ENCODE peak calls at places on chromosome 2, in seven cellular contexts. B is heart left ventricle; G is choroid plexus epithelial cell; T is cardiac muscle cell; E is pancreas; U is CD8-positive, alpha-beta T cell; R is OCI-LY7. V is an unnamed sample.

GRCh38 chr2:191631754-191632153 is 46.2 kb upstream of the NABP1 start:
- DNase-seq in E (no peak), T (peak), U (no peak), B (no peak), R (no peak), G (peak), V (peak)

GRCh38 chr2:200104015-200104414 is 148.6 kb downstream of the MAIP1 start:
- DNase-seq in B (no peak), U (no peak), T (peak), R (no peak), G (peak), E (no peak), V (peak)

GRCh38 chr2:227613272-227613660 is 1.4 kb downstream of the SCYGR3 start:
- DNase-seq in B (no peak), T (no peak), U (no peak), R (no peak), G (no peak), E (no peak), V (no peak)

GRCh38 chr2:198900141-198900540 is 557.6 kb downstream of the SATB2 start:
- DNase-seq in E (no peak), B (no peak), U (no peak), G (no peak), T (no peak), R (no peak), V (no peak)

GRCh38 chr2:98908909-98909308 is 27.1 kb downstream of the CRACDL start:
- DNase-seq in G (peak), E (no peak), U (no peak), B (no peak), R (peak), T (peak), V (peak)

GRCh38 chr2:69774984-69775982 is 33.3 kb downstream of the ANXA4 start:
- DNase-seq in G (peak), U (no peak), B (no peak), E (no peak), R (no peak), T (peak), V (no peak)

GRCh38 chr2:72104821-72105588 is 42.7 kb downstream of the CYP26B1 start:
- DNase-seq in E (no peak), R (no peak), G (no peak), U (no peak), B (no peak), T (no peak), V (no peak)

GRCh38 chr2:217622205-217622621 is 380.6 kb downstream of the TNS1 start:
- DNase-seq in R (no peak), G (peak), E (no peak), T (peak), B (peak), U (no peak), V (peak)

GRCh38 chr2:27408601-27409320 is 630 bp downstream of the PPM1G start:
- DNase-seq in G (no peak), U (peak), R (peak), E (no peak), B (peak), T (peak), V (no peak)

GRCh38 chr2:182642328-182642727 is 73.7 kb upstream of the DNAJC10 start:
- DNase-seq in B (peak), E (peak), U (peak), G (peak), R (peak), T (peak), V (peak)

GRCh38 chr2:70069049-70069448 is 18.2 kb upstream of the PCBP1 start:
- DNase-seq in G (no peak), R (no peak), E (no peak), T (no peak), U (peak), B (no peak), V (no peak)

GRCh38 chr2:160876029-160876428 is 284.2 kb upstream of the TANK start:
- DNase-seq in U (no peak), R (no peak), G (no peak), B (no peak), T (no peak), E (no peak), V (no peak)

GRCh38 chr2:218890369-218890768 is 9.7 kb downstream of the WNT10A start:
- DNase-seq in U (no peak), R (no peak), B (no peak), G (no peak), E (no peak), T (no peak), V (no peak)

GRCh38 chr2:159744363-159744762 is 32.1 kb downstream of the MARCHF7 start:
- DNase-seq in T (peak), R (no peak), E (no peak), U (no peak), G (peak), B (no peak), V (peak)

GRCh38 chr2:115208493-115209164 is 766.2 kb downstream of the DPP10 start:
- DNase-seq in E (no peak), T (no peak), U (no peak), G (no peak), R (no peak), B (no peak), V (no peak)

GRCh38 chr2:240358821-240359342 is 76.6 kb upstream of the GPC1 start:
- DNase-seq in T (no peak), G (no peak), U (no peak), B (peak), R (no peak), E (peak), V (no peak)

GRCh38 chr2:66305714-66306113 is 129.2 kb upstream of the MEIS1 start:
- DNase-seq in R (no peak), U (no peak), B (peak), E (no peak), T (peak), G (no peak), V (peak)

GRCh38 chr2:100289020-100289419 is 33.3 kb downstream of the LONRF2 start:
- DNase-seq in G (no peak), B (no peak), E (no peak), T (no peak), R (no peak), U (no peak), V (no peak)

GRCh38 chr2:10787176-10787968 is 25.2 kb downstream of the PDIA6 start:
- DNase-seq in B (no peak), G (peak), U (peak), T (peak), R (peak), E (no peak), V (no peak)

GRCh38 chr2:221282386-221282785 is 289.7 kb downstream of the EPHA4 start:
- DNase-seq in U (no peak), E (no peak), G (no peak), T (no peak), R (no peak), B (no peak), V (no peak)

GRCh38 chr2:188529710-188530109 is 238.0 kb downstream of the GULP1 start:
- DNase-seq in R (no peak), B (no peak), U (no peak), G (no peak), T (no peak), E (no peak), V (no peak)

GRCh38 chr2:82789886-82790276 is 1669.2 kb downstream of the SUCLG1 start:
- DNase-seq in B (no peak), E (no peak), G (peak), R (no peak), T (peak), U (no peak), V (peak)

GRCh38 chr2:163518762-163519161 is 217.0 kb downstream of the FIGN start:
- DNase-seq in G (no peak), E (no peak), U (no peak), T (no peak), B (no peak), R (no peak), V (no peak)

GRCh38 chr2:76478636-76479035 is 767.9 kb upstream of the GCFC2 start:
- DNase-seq in G (no peak), U (no peak), R (no peak), E (no peak), T (no peak), B (no peak), V (no peak)

GRCh38 chr2:797556-797955 is 120.3 kb upstream of the TMEM18 start:
- DNase-seq in R (no peak), G (no peak), E (no peak), B (peak), T (no peak), U (no peak), V (no peak)

GRCh38 chr2:99201959-99202678 is 21.1 kb downstream of the MRPL30 start:
- DNase-seq in E (no peak), R (no peak), U (no peak), B (no peak), T (no peak), G (no peak), V (no peak)

GRCh38 chr2:187991389-187991788 is 300.3 kb upstream of the GULP1 start:
- DNase-seq in T (no peak), B (no peak), E (no peak), U (no peak), G (no peak), R (no peak), V (no peak)

GRCh38 chr2:201006704-201007103 is 43.2 kb upstream of the ORC2 start:
- DNase-seq in G (no peak), U (no peak), E (no peak), B (no peak), R (no peak), T (no peak), V (no peak)

GRCh38 chr2:2647156-2647555 is 316.1 kb upstream of the MYT1L start:
- DNase-seq in E (no peak), R (no peak), U (no peak), T (no peak), G (no peak), B (no peak), V (no peak)

GRCh38 chr2:128581849-128582244 is 263.2 kb upstream of the HS6ST1 start:
- DNase-seq in G (no peak), U (no peak), E (no peak), R (no peak), B (no peak), T (no peak), V (no peak)

GRCh38 chr2:105744091-105744908 is 412 bp upstream of the NCK2 start:
- DNase-seq in U (peak), E (peak), B (peak), R (peak), T (peak), G (peak), V (peak)

GRCh38 chr2:171798156-171798815 is 95.8 kb downstream of the SLC25A12 start:
- DNase-seq in B (no peak), R (no peak), E (no peak), G (peak), T (peak), U (no peak), V (peak)

GRCh38 chr2:240095556-240096523 is 40.3 kb downstream of the COPS9 start:
- DNase-seq in E (no peak), U (no peak), G (peak), R (no peak), B (no peak), T (no peak), V (no peak)

GRCh38 chr2:85132834-85133637 is at the start of gene TCF7L1:
- DNase-seq in T (peak), U (peak), R (no peak), G (peak), E (peak), B (peak), V (peak)

GRCh38 chr2:179824961-179825360 is 36.5 kb downstream of the ZNF385B start:
- DNase-seq in T (no peak), U (no peak), B (no peak), G (no peak), R (no peak), E (no peak), V (no peak)
- TF ChIP-seq CTCF in T (no peak), U (no peak), B (no peak), G (no peak), R (no peak), E (no peak), V (no peak)

GRCh38 chr2:197308635-197309368 is 1.8 kb downstream of the ANKRD44 start:
- DNase-seq in U (no peak), T (no peak), G (no peak), B (no peak), R (peak), E (no peak), V (no peak)
- H3K4me3 ChIP-seq in U (peak), T (no peak), G (no peak), B (no peak), R (peak), E (no peak), V (no peak)

GRCh38 chr2:223108376-223109100 is 56.5 kb downstream of the KCNE4 start:
- DNase-seq in G (no peak), T (no peak), B (no peak), U (no peak), R (no peak), E (no peak), V (no peak)

GRCh38 chr2:223109341-223109740 is 57.4 kb downstream of the KCNE4 start:
- DNase-seq in T (no peak), G (peak), R (no peak), U (no peak), E (no peak), B (no peak), V (peak)

GRCh38 chr2:223104741-223105140 is 52.8 kb downstream of the KCNE4 start:
- DNase-seq in E (no peak), G (no peak), T (no peak), B (no peak), R (no peak), U (no peak), V (no peak)

GRCh38 chr2:223104336-223104735 is 52.3 kb downstream of the KCNE4 start:
- DNase-seq in B (no peak), E (no peak), T (no peak), R (no peak), G (no peak), U (no peak), V (no peak)

GRCh38 chr2:223107825-223108224 is 55.8 kb downstream of the KCNE4 start:
- DNase-seq in E (no peak), B (no peak), T (no peak), U (no peak), R (no peak), G (no peak), V (no peak)
- TF ChIP-seq CTCF in E (no peak), B (no peak), T (no peak), U (no peak), R (no peak), G (no peak), V (no peak)

GRCh38 chr2:63735931-63736820 is 105.5 kb upstream of the UGP2 start:
- DNase-seq in U (no peak), T (peak), B (no peak), E (no peak), G (peak), R (no peak), V (peak)
- H3K4me3 ChIP-seq in U (no peak), T (no peak), B (no peak), E (no peak), G (no peak), R (no peak), V (no peak)

DNA sequence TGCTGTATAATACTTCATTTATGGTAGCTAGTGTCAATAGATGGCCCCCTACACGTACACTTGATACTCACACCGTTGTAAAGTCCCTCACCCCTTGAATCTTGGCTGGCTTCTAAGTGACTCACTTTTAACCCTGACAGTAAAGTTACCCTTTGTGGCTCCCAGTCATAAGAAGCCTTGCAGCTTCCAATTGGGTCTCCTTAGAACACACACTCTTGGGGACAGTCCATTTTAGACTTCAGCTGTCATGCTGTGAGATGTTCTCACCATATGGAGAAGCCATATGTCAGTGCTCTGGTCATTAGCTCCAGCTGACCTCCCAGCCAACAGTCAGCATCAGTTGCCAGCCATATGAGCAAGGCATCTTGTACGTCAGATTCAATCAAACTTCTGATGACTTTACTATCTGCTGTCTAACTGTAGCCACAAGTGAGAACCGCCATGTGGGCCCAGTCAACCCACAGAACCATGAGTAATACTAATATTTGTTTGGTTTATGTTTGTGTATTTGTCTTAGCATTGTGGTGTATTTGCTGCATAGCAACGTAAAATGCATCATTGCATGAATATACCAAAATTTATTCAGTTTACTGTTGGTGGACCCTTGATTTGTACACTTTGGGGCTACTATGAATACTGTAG is 68.3 kb downstream of the PTPN4 start:
- DNase-seq in T (peak), E (no peak), R (no peak), G (peak), U (peak), B (no peak), V (peak)
- TF ChIP-seq CTCF in T (no peak), E (no peak), R (no peak), G (no peak), U (no peak), B (no peak), V (no peak)

GRCh38 chr2:173448938-173449471 is 94.3 kb downstream of the CDCA7 start:
- DNase-seq in E (peak), B (peak), G (peak), T (peak), U (peak), R (peak), V (peak)
- H3K4me3 ChIP-seq in E (no peak), B (peak), G (peak), T (peak), U (no peak), R (no peak), V (peak)

V was measured in fibroblast of pulmonary artery.